ENCODE peak calls at places on chromosome 9, in nine cellular contexts. One of them, this sample, is unnamed. For H3K36me3, the result is how much of the 10 kb centered on the place peaks cover.

GRCh38 chr9:82022121-82022520 is 33.5 kb downstream of the SPATA31D1 start:
- DNase-seq in astrocyte: no peak
- DNase-seq in heart left ventricle: no peak
- DNase-seq in neural progenitor cell: no peak
- DNase-seq in pancreas: no peak
- DNase-seq in body of pancreas: no peak
- DNase-seq in cardiac muscle cell: no peak
- DNase-seq in K562: no peak
- DNase-seq in adrenal gland: no peak
- DNase-seq in this sample: no peak

GRCh38 chr9:14245901-14246525 is 67.9 kb downstream of the NFIB start:
- DNase-seq in cardiac muscle cell: peak
- DNase-seq in body of pancreas: no peak
- DNase-seq in astrocyte: peak
- DNase-seq in heart left ventricle: no peak
- DNase-seq in pancreas: no peak
- DNase-seq in neural progenitor cell: no peak
- DNase-seq in K562: no peak
- DNase-seq in adrenal gland: no peak
- DNase-seq in this sample: no peak

GRCh38 chr9:13020141-13020540 is 245.3 kb downstream of the LURAP1L start:
- DNase-seq in astrocyte: no peak
- DNase-seq in heart left ventricle: no peak
- DNase-seq in body of pancreas: no peak
- DNase-seq in pancreas: no peak
- DNase-seq in neural progenitor cell: no peak
- DNase-seq in adrenal gland: no peak
- DNase-seq in cardiac muscle cell: peak
- DNase-seq in K562: no peak
- DNase-seq in this sample: no peak

GRCh38 chr9:6788175-6789016 is 30.6 kb downstream of the KDM4C start:
- DNase-seq in heart left ventricle: peak
- DNase-seq in cardiac muscle cell: peak
- DNase-seq in K562: no peak
- DNase-seq in neural progenitor cell: peak
- DNase-seq in adrenal gland: no peak
- DNase-seq in pancreas: no peak
- DNase-seq in body of pancreas: no peak
- DNase-seq in astrocyte: peak
- DNase-seq in this sample: peak

GRCh38 chr9:126549246-126550006 is 64.3 kb upstream of the LMX1B start:
- DNase-seq in K562: no peak
- DNase-seq in cardiac muscle cell: no peak
- DNase-seq in pancreas: no peak
- DNase-seq in astrocyte: no peak
- DNase-seq in heart left ventricle: no peak
- DNase-seq in adrenal gland: no peak
- DNase-seq in neural progenitor cell: peak
- DNase-seq in body of pancreas: no peak
- DNase-seq in this sample: no peak

GRCh38 chr9:131639771-131640437 is 94.6 kb downstream of the PRRT1B start:
- DNase-seq in heart left ventricle: no peak
- DNase-seq in K562: no peak
- DNase-seq in neural progenitor cell: peak
- DNase-seq in pancreas: no peak
- DNase-seq in cardiac muscle cell: no peak
- DNase-seq in astrocyte: no peak
- DNase-seq in adrenal gland: no peak
- DNase-seq in body of pancreas: no peak
- DNase-seq in this sample: peak

GRCh38 chr9:86322973-86323644 is 31.1 kb downstream of the TUT7 start:
- DNase-seq in astrocyte: peak
- DNase-seq in heart left ventricle: no peak
- DNase-seq in K562: no peak
- DNase-seq in body of pancreas: no peak
- DNase-seq in cardiac muscle cell: peak
- DNase-seq in adrenal gland: no peak
- DNase-seq in neural progenitor cell: no peak
- DNase-seq in pancreas: no peak
- DNase-seq in this sample: peak

GRCh38 chr9:76247426-76247825 is 146.8 kb downstream of the RFK start:
- DNase-seq in K562: no peak
- DNase-seq in neural progenitor cell: no peak
- DNase-seq in cardiac muscle cell: no peak
- DNase-seq in heart left ventricle: no peak
- DNase-seq in pancreas: no peak
- DNase-seq in astrocyte: no peak
- DNase-seq in body of pancreas: no peak
- DNase-seq in adrenal gland: no peak
- DNase-seq in this sample: peak

DNA sequence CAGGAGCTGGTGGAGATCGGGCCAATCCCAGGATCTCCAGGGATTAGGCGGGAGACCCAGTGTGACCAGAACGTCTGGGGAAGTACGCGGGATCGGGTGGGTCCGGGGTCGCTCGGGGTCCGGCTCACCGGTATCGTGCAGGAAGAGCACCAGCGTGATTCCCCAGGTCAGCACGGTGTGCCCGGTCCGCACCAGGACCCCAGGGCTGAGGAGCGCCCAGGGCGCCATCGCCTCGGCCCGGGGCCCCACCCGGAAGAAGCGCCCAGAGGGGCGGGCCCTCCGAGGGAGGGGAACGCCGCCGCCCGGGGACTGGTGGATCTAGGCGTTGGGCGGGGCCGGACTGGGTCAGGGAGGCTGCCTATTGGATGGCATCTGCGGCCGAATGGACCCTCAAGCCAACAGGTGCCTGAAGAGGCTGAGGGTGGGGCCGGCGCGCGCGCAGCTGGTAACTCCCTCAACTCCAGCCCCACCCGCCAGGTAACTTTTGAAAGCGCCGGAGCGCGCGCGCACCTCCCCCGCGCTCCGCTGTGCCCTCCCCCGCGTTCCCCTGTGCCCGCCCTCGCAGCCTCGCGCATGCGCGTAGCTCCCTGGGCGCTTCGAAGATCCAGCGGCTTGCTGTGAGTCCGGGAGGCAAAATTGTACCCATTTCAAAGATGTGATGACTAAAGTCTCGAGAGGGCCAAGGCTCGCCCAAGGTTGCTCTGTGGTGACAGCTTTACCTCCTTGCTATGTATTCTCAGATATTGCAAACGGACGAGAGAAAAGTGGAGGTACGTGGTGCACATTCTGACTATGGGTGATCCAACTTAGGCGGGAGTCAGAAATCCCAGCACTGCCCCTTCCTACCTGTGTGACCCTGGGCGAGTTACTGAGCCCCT is at the start of gene ZDHHC12:
- DNase-seq in neural progenitor cell: peak
- DNase-seq in adrenal gland: peak
- DNase-seq in astrocyte: peak
- DNase-seq in K562: peak
- DNase-seq in pancreas: peak
- DNase-seq in heart left ventricle: peak
- DNase-seq in cardiac muscle cell: peak
- DNase-seq in body of pancreas: peak
- DNase-seq in this sample: peak
- TF ChIP-seq CTCF in neural progenitor cell: no peak
- TF ChIP-seq CTCF in adrenal gland: no peak
- TF ChIP-seq CTCF in astrocyte: no peak
- TF ChIP-seq CTCF in K562: no peak
- TF ChIP-seq CTCF in pancreas: no peak
- TF ChIP-seq CTCF in heart left ventricle: no peak
- TF ChIP-seq CTCF in cardiac muscle cell: no peak
- TF ChIP-seq CTCF in body of pancreas: no peak
- TF ChIP-seq CTCF in this sample: no peak

DNA sequence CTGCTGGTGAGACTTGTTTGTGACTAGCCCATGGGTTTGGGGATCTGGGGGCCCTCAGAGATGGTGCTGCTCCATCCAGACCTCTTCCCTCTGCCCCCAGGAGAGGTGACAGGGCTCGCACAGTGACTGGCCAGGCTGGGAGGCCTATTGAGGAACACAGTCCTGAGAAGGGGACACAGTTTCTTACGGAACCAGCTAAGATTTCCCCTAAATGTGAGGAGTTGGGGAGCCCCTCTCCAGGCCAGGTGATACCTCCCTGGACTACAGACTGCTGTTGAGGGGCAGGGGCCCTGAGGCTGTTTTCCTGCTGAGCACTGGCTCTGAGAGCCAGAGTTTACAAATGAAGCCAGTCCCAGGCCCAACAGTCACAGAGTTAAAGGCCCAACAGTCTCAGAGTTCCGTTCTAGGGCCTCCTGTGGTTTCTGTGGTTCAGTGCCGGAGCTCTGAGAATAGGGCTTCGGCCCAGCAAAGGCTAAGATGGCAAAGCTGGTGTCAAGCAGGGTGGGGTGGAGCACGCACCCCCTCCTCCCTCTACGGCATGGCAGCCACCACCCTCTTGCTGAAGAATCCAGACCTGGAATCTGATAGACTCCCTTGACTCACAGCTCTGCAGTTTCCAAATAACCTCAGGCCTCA is 1.1 kb upstream of the SEMA4D start:
- DNase-seq in astrocyte: no peak
- DNase-seq in pancreas: no peak
- DNase-seq in body of pancreas: no peak
- DNase-seq in heart left ventricle: no peak
- DNase-seq in K562: no peak
- DNase-seq in neural progenitor cell: no peak
- DNase-seq in adrenal gland: no peak
- DNase-seq in cardiac muscle cell: no peak
- DNase-seq in this sample: no peak
- H3K4me3 ChIP-seq in astrocyte: no peak
- H3K4me3 ChIP-seq in pancreas: no peak
- H3K4me3 ChIP-seq in body of pancreas: no peak
- H3K4me3 ChIP-seq in heart left ventricle: no peak
- H3K4me3 ChIP-seq in K562: no peak
- H3K4me3 ChIP-seq in neural progenitor cell: no peak
- H3K4me3 ChIP-seq in adrenal gland: no peak
- H3K4me3 ChIP-seq in cardiac muscle cell: no peak
- H3K4me3 ChIP-seq in this sample: no peak

GRCh38 chr9:106934831-106935230 is 71.9 kb downstream of the ZNF462 start:
- DNase-seq in cardiac muscle cell: no peak
- DNase-seq in heart left ventricle: no peak
- DNase-seq in adrenal gland: no peak
- DNase-seq in astrocyte: no peak
- DNase-seq in neural progenitor cell: no peak
- DNase-seq in pancreas: no peak
- DNase-seq in K562: no peak
- DNase-seq in body of pancreas: no peak
- DNase-seq in this sample: no peak

GRCh38 chr9:106933470-106933869 is 70.5 kb downstream of the ZNF462 start:
- DNase-seq in astrocyte: no peak
- DNase-seq in body of pancreas: no peak
- DNase-seq in pancreas: no peak
- DNase-seq in cardiac muscle cell: no peak
- DNase-seq in neural progenitor cell: no peak
- DNase-seq in heart left ventricle: no peak
- DNase-seq in adrenal gland: no peak
- DNase-seq in K562: no peak
- DNase-seq in this sample: no peak

GRCh38 chr9:106932178-106932577 is 69.2 kb downstream of the ZNF462 start:
- DNase-seq in K562: no peak
- DNase-seq in astrocyte: no peak
- DNase-seq in neural progenitor cell: no peak
- DNase-seq in adrenal gland: no peak
- DNase-seq in pancreas: no peak
- DNase-seq in heart left ventricle: no peak
- DNase-seq in cardiac muscle cell: no peak
- DNase-seq in body of pancreas: no peak
- DNase-seq in this sample: no peak

GRCh38 chr9:106932675-106933074 is 69.7 kb downstream of the ZNF462 start:
- DNase-seq in neural progenitor cell: no peak
- DNase-seq in cardiac muscle cell: no peak
- DNase-seq in body of pancreas: no peak
- DNase-seq in astrocyte: no peak
- DNase-seq in pancreas: no peak
- DNase-seq in heart left ventricle: no peak
- DNase-seq in K562: no peak
- DNase-seq in adrenal gland: no peak
- DNase-seq in this sample: no peak

GRCh38 chr9:106934424-106934823 is 71.5 kb downstream of the ZNF462 start:
- DNase-seq in K562: no peak
- DNase-seq in heart left ventricle: no peak
- DNase-seq in astrocyte: no peak
- DNase-seq in cardiac muscle cell: no peak
- DNase-seq in pancreas: no peak
- DNase-seq in neural progenitor cell: no peak
- DNase-seq in adrenal gland: no peak
- DNase-seq in body of pancreas: no peak
- DNase-seq in this sample: no peak
- H3K36me3 ChIP-seq in K562: under half
- H3K36me3 ChIP-seq in heart left ventricle: half or more
- H3K36me3 ChIP-seq in astrocyte: under half
- H3K36me3 ChIP-seq in cardiac muscle cell: under half
- H3K36me3 ChIP-seq in pancreas: under half
- H3K36me3 ChIP-seq in neural progenitor cell: half or more
- H3K36me3 ChIP-seq in adrenal gland: under half
- H3K36me3 ChIP-seq in body of pancreas: under half
- H3K36me3 ChIP-seq in this sample: under half

GRCh38 chr9:130217838-130218237 is 45.6 kb downstream of the NCS1 start:
- DNase-seq in adrenal gland: no peak
- DNase-seq in body of pancreas: no peak
- DNase-seq in heart left ventricle: no peak
- DNase-seq in pancreas: no peak
- DNase-seq in astrocyte: no peak
- DNase-seq in cardiac muscle cell: no peak
- DNase-seq in neural progenitor cell: no peak
- DNase-seq in K562: no peak
- DNase-seq in this sample: no peak

GRCh38 chr9:130222833-130223232 is 42.7 kb upstream of the HMCN2 start:
- DNase-seq in astrocyte: no peak
- DNase-seq in pancreas: no peak
- DNase-seq in body of pancreas: no peak
- DNase-seq in neural progenitor cell: no peak
- DNase-seq in cardiac muscle cell: no peak
- DNase-seq in K562: no peak
- DNase-seq in adrenal gland: no peak
- DNase-seq in heart left ventricle: no peak
- DNase-seq in this sample: no peak

GRCh38 chr9:130225071-130225470 is 40.5 kb upstream of the HMCN2 start:
- DNase-seq in body of pancreas: no peak
- DNase-seq in pancreas: no peak
- DNase-seq in heart left ventricle: no peak
- DNase-seq in adrenal gland: no peak
- DNase-seq in neural progenitor cell: no peak
- DNase-seq in cardiac muscle cell: no peak
- DNase-seq in K562: no peak
- DNase-seq in astrocyte: no peak
- DNase-seq in this sample: no peak

GRCh38 chr9:130219661-130220081 is 45.9 kb upstream of the HMCN2 start:
- DNase-seq in neural progenitor cell: no peak
- DNase-seq in K562: no peak
- DNase-seq in astrocyte: no peak
- DNase-seq in adrenal gland: no peak
- DNase-seq in pancreas: no peak
- DNase-seq in cardiac muscle cell: no peak
- DNase-seq in body of pancreas: no peak
- DNase-seq in heart left ventricle: no peak
- DNase-seq in this sample: no peak

DNA sequence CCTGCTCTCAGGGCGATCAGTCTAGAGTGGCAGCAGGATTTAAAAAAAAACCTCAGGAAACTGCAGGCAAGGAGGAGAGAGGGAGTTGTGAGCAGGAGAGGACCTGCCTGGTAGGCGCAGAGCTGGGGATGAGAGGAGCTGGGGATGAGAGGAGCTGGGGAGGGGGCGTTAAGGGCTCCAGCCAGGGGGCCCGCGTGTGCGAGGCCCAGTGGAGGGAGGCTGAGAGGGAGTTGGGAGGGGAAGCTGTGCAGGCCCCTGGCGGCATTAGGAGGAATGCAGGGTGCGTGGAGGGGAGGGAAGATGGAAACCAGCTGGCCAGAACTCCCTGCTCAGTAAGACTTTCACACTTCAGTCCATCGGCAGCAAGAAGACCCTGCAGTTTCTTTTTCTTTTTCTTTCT is 45.2 kb upstream of the HMCN2 start:
- DNase-seq in body of pancreas: no peak
- DNase-seq in neural progenitor cell: peak
- DNase-seq in astrocyte: no peak
- DNase-seq in K562: no peak
- DNase-seq in pancreas: no peak
- DNase-seq in cardiac muscle cell: peak
- DNase-seq in heart left ventricle: peak
- DNase-seq in adrenal gland: no peak
- DNase-seq in this sample: no peak
- TF ChIP-seq CTCF in body of pancreas: no peak
- TF ChIP-seq CTCF in neural progenitor cell: peak
- TF ChIP-seq CTCF in astrocyte: no peak
- TF ChIP-seq CTCF in K562: no peak
- TF ChIP-seq CTCF in pancreas: no peak
- TF ChIP-seq CTCF in cardiac muscle cell: peak
- TF ChIP-seq CTCF in heart left ventricle: no peak
- TF ChIP-seq CTCF in adrenal gland: peak
- TF ChIP-seq CTCF in this sample: no peak

This sample was measured in bronchial epithelial cell.